ENCODE peak calls at places on chromosomes 4 and X, in ten cellular contexts. One of them, this sample, is unnamed.

GRCh38 chr4:184384810-184385557 is 89.4 kb downstream of the IRF2 start:
- DNase-seq in fibroblast of mammary gland: no peak
- DNase-seq in endothelial cell of umbilical vein: no peak
- DNase-seq in left lung: no peak
- DNase-seq in lower lobe of right lung: no peak
- DNase-seq in AG10803: no peak
- DNase-seq in brain microvascular endothelial cell: no peak
- DNase-seq in BE2C: no peak
- DNase-seq in kidney epithelial cell: no peak
- DNase-seq in sigmoid colon: no peak
- DNase-seq in this sample: no peak

GRCh38 chrX:108270739-108271396 is 167.4 kb downstream of the COL4A6 start:
- DNase-seq in fibroblast of mammary gland: peak; percentile 12
- DNase-seq in endothelial cell of umbilical vein: no peak
- DNase-seq in left lung: no peak
- DNase-seq in lower lobe of right lung: no peak
- DNase-seq in AG10803: peak; percentile 17
- DNase-seq in brain microvascular endothelial cell: no peak
- DNase-seq in BE2C: no peak
- DNase-seq in kidney epithelial cell: peak; percentile 19
- DNase-seq in sigmoid colon: peak; percentile 64
- DNase-seq in this sample: peak; percentile 5

GRCh38 chr4:13933163-13933562 is 305.6 kb upstream of the BOD1L1 start:
- DNase-seq in fibroblast of mammary gland: peak; percentile 59
- DNase-seq in endothelial cell of umbilical vein: no peak
- DNase-seq in left lung: no peak
- DNase-seq in lower lobe of right lung: no peak
- DNase-seq in AG10803: peak; percentile 61
- DNase-seq in brain microvascular endothelial cell: no peak
- DNase-seq in BE2C: no peak
- DNase-seq in kidney epithelial cell: no peak
- DNase-seq in sigmoid colon: no peak
- DNase-seq in this sample: peak; percentile 42

GRCh38 chrX:54447461-54447860 is 7.3 kb downstream of the TSR2 start:
- DNase-seq in fibroblast of mammary gland: peak; percentile 11
- DNase-seq in endothelial cell of umbilical vein: no peak
- DNase-seq in left lung: no peak
- DNase-seq in lower lobe of right lung: no peak
- DNase-seq in AG10803: peak; percentile 9
- DNase-seq in brain microvascular endothelial cell: no peak
- DNase-seq in BE2C: no peak
- DNase-seq in kidney epithelial cell: no peak
- DNase-seq in sigmoid colon: no peak
- DNase-seq in this sample: peak; percentile 16

GRCh38 chr4:182126096-182126495 is 117.1 kb upstream of the TENM3 start:
- DNase-seq in fibroblast of mammary gland: peak; percentile 21
- DNase-seq in endothelial cell of umbilical vein: no peak
- DNase-seq in left lung: no peak
- DNase-seq in lower lobe of right lung: no peak
- DNase-seq in AG10803: no peak
- DNase-seq in brain microvascular endothelial cell: no peak
- DNase-seq in BE2C: no peak
- DNase-seq in kidney epithelial cell: no peak
- DNase-seq in sigmoid colon: no peak
- DNase-seq in this sample: no peak

GRCh38 chr4:2286904-2287593 is 25.1 kb upstream of the MXD4 start:
- DNase-seq in fibroblast of mammary gland: peak; percentile 52
- DNase-seq in endothelial cell of umbilical vein: no peak
- DNase-seq in left lung: peak; percentile 49
- DNase-seq in lower lobe of right lung: no peak
- DNase-seq in AG10803: no peak
- DNase-seq in brain microvascular endothelial cell: no peak
- DNase-seq in BE2C: peak; percentile 11
- DNase-seq in kidney epithelial cell: no peak
- DNase-seq in sigmoid colon: peak; percentile 10
- DNase-seq in this sample: peak; percentile 18

GRCh38 chrX:132092439-132093065 is 35.3 kb downstream of the FRMD7 start:
- DNase-seq in fibroblast of mammary gland: peak; percentile 75
- DNase-seq in endothelial cell of umbilical vein: peak; percentile 68
- DNase-seq in left lung: no peak
- DNase-seq in lower lobe of right lung: peak; percentile 41
- DNase-seq in AG10803: peak; percentile 63
- DNase-seq in brain microvascular endothelial cell: peak; percentile 71
- DNase-seq in BE2C: peak; percentile 51
- DNase-seq in kidney epithelial cell: no peak
- DNase-seq in sigmoid colon: no peak
- DNase-seq in this sample: peak; percentile 80

GRCh38 chrX:113726009-113726408 is 857.9 kb upstream of the HTR2C start:
- DNase-seq in fibroblast of mammary gland: no peak
- DNase-seq in endothelial cell of umbilical vein: no peak
- DNase-seq in left lung: no peak
- DNase-seq in lower lobe of right lung: no peak
- DNase-seq in AG10803: no peak
- DNase-seq in brain microvascular endothelial cell: no peak
- DNase-seq in BE2C: no peak
- DNase-seq in kidney epithelial cell: no peak
- DNase-seq in sigmoid colon: no peak
- DNase-seq in this sample: no peak

GRCh38 chr4:37678624-37679023 is 7.6 kb downstream of the RELL1 start:
- DNase-seq in fibroblast of mammary gland: no peak
- DNase-seq in endothelial cell of umbilical vein: no peak
- DNase-seq in left lung: no peak
- DNase-seq in lower lobe of right lung: no peak
- DNase-seq in AG10803: no peak
- DNase-seq in brain microvascular endothelial cell: peak; percentile 27
- DNase-seq in BE2C: no peak
- DNase-seq in kidney epithelial cell: no peak
- DNase-seq in sigmoid colon: no peak
- DNase-seq in this sample: no peak

GRCh38 chr4:123578276-123579014 is 181.8 kb downstream of the SPRY1 start:
- DNase-seq in fibroblast of mammary gland: no peak
- DNase-seq in endothelial cell of umbilical vein: no peak
- DNase-seq in left lung: no peak
- DNase-seq in lower lobe of right lung: no peak
- DNase-seq in AG10803: peak; percentile 6
- DNase-seq in brain microvascular endothelial cell: no peak
- DNase-seq in BE2C: no peak
- DNase-seq in kidney epithelial cell: no peak
- DNase-seq in sigmoid colon: no peak
- DNase-seq in this sample: no peak

GRCh38 chr4:8268901-8269534 is 536 bp upstream of the HTRA3 start:
- DNase-seq in fibroblast of mammary gland: no peak
- DNase-seq in endothelial cell of umbilical vein: no peak
- DNase-seq in left lung: no peak
- DNase-seq in lower lobe of right lung: no peak
- DNase-seq in AG10803: no peak
- DNase-seq in brain microvascular endothelial cell: no peak
- DNase-seq in BE2C: no peak
- DNase-seq in kidney epithelial cell: no peak
- DNase-seq in sigmoid colon: no peak
- DNase-seq in this sample: no peak

GRCh38 chr4:8270912-8271815 is 1.6 kb downstream of the HTRA3 start:
- DNase-seq in fibroblast of mammary gland: no peak
- DNase-seq in endothelial cell of umbilical vein: no peak
- DNase-seq in left lung: peak; percentile 54
- DNase-seq in lower lobe of right lung: no peak
- DNase-seq in AG10803: no peak
- DNase-seq in brain microvascular endothelial cell: no peak
- DNase-seq in BE2C: no peak
- DNase-seq in kidney epithelial cell: no peak
- DNase-seq in sigmoid colon: peak; percentile 75
- DNase-seq in this sample: no peak

GRCh38 chr4:8271821-8272220 is 2.3 kb downstream of the HTRA3 start:
- DNase-seq in fibroblast of mammary gland: no peak
- DNase-seq in endothelial cell of umbilical vein: no peak
- DNase-seq in left lung: peak; percentile 64
- DNase-seq in lower lobe of right lung: no peak
- DNase-seq in AG10803: no peak
- DNase-seq in brain microvascular endothelial cell: no peak
- DNase-seq in BE2C: no peak
- DNase-seq in kidney epithelial cell: no peak
- DNase-seq in sigmoid colon: peak; percentile 63
- DNase-seq in this sample: no peak

GRCh38 chr4:8269535-8270417 is at the start of gene HTRA3:
- DNase-seq in fibroblast of mammary gland: no peak
- DNase-seq in endothelial cell of umbilical vein: peak; percentile 51
- DNase-seq in left lung: no peak
- DNase-seq in lower lobe of right lung: no peak
- DNase-seq in AG10803: no peak
- DNase-seq in brain microvascular endothelial cell: no peak
- DNase-seq in BE2C: no peak
- DNase-seq in kidney epithelial cell: no peak
- DNase-seq in sigmoid colon: peak; percentile 87
- DNase-seq in this sample: no peak

GRCh38 chr4:8270418-8270771 is 841 bp downstream of the HTRA3 start:
- DNase-seq in fibroblast of mammary gland: no peak
- DNase-seq in endothelial cell of umbilical vein: no peak
- DNase-seq in left lung: no peak
- DNase-seq in lower lobe of right lung: no peak
- DNase-seq in AG10803: no peak
- DNase-seq in brain microvascular endothelial cell: no peak
- DNase-seq in BE2C: no peak
- DNase-seq in kidney epithelial cell: no peak
- DNase-seq in sigmoid colon: no peak
- DNase-seq in this sample: no peak
- H3K4me3 ChIP-seq in fibroblast of mammary gland: no peak overlapping the region
- H3K4me3 ChIP-seq in endothelial cell of umbilical vein: peak overlapping the region; percentile 11
- H3K4me3 ChIP-seq in left lung: peak overlapping the region; percentile 43
- H3K4me3 ChIP-seq in lower lobe of right lung: peak overlapping the region; percentile 52
- H3K4me3 ChIP-seq in AG10803: no peak overlapping the region
- H3K4me3 ChIP-seq in brain microvascular endothelial cell: no peak overlapping the region
- H3K4me3 ChIP-seq in BE2C: no peak overlapping the region
- H3K4me3 ChIP-seq in kidney epithelial cell: no peak overlapping the region
- H3K4me3 ChIP-seq in sigmoid colon: peak overlapping the region; percentile 61
- H3K4me3 ChIP-seq in this sample: peak overlapping the region; percentile 34

DNA sequence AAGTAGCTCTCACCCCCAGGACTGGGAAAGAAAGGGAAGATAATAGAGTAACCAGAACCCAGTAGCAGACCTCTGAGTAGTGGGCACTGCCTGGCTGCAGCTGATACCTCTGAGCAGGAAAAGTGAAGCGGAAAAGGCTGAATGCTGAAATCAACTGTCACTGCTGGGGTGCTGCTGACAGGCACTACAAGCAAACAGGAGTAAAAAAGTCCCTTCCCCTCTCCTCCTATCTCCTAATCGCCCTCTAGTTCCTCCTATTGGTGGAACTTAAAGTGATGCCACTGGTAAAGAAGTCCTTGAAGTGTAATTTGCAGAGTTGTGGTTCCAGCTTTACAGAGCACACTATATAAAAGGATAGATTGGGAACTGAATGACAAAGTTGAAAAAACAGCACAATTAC is 32.8 kb upstream of the GLRB start:
- DNase-seq in fibroblast of mammary gland: peak; percentile 52
- DNase-seq in endothelial cell of umbilical vein: peak; percentile 20
- DNase-seq in left lung: no peak
- DNase-seq in lower lobe of right lung: no peak
- DNase-seq in AG10803: peak; percentile 36
- DNase-seq in brain microvascular endothelial cell: peak; percentile 34
- DNase-seq in BE2C: no peak
- DNase-seq in kidney epithelial cell: no peak
- DNase-seq in sigmoid colon: no peak
- DNase-seq in this sample: peak; percentile 42
- TF ChIP-seq CTCF in fibroblast of mammary gland: peak; percentile 42
- TF ChIP-seq CTCF in endothelial cell of umbilical vein: no peak
- TF ChIP-seq CTCF in left lung: no peak
- TF ChIP-seq CTCF in lower lobe of right lung: no peak
- TF ChIP-seq CTCF in AG10803: peak; percentile 41
- TF ChIP-seq CTCF in brain microvascular endothelial cell: peak; percentile 57
- TF ChIP-seq CTCF in BE2C: no peak
- TF ChIP-seq CTCF in kidney epithelial cell: peak; percentile 48
- TF ChIP-seq CTCF in sigmoid colon: no peak
- TF ChIP-seq CTCF in this sample: peak; percentile 26

DNA sequence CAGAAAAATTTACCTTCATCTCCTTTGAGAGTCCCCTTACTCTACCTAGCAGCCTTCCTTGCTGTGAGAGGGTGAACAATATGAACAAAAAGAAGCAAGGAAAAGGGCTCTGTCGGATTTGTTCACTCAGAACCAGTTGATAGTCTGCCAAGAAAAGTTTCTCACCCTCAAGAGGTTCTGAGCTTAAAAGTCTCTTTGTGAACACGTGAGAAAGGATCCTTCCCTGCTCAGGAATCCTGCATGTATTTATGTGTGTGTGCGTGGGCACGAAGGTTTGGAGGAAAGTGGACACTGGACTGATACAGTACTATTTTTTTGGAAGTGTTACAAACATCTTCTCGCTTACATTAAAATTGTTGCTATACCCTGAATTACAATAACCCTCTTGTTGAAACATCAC is 178.6 kb upstream of the JADE1 start:
- DNase-seq in fibroblast of mammary gland: no peak
- DNase-seq in endothelial cell of umbilical vein: no peak
- DNase-seq in left lung: no peak
- DNase-seq in lower lobe of right lung: no peak
- DNase-seq in AG10803: peak; percentile 21
- DNase-seq in brain microvascular endothelial cell: no peak
- DNase-seq in BE2C: no peak
- DNase-seq in kidney epithelial cell: no peak
- DNase-seq in sigmoid colon: no peak
- DNase-seq in this sample: no peak
- H3K4me3 ChIP-seq in fibroblast of mammary gland: no peak overlapping the region
- H3K4me3 ChIP-seq in endothelial cell of umbilical vein: no peak overlapping the region
- H3K4me3 ChIP-seq in left lung: no peak overlapping the region
- H3K4me3 ChIP-seq in lower lobe of right lung: no peak overlapping the region
- H3K4me3 ChIP-seq in AG10803: no peak overlapping the region
- H3K4me3 ChIP-seq in brain microvascular endothelial cell: no peak overlapping the region
- H3K4me3 ChIP-seq in BE2C: no peak overlapping the region
- H3K4me3 ChIP-seq in kidney epithelial cell: no peak overlapping the region
- H3K4me3 ChIP-seq in sigmoid colon: no peak overlapping the region
- H3K4me3 ChIP-seq in this sample: no peak overlapping the region

DNA sequence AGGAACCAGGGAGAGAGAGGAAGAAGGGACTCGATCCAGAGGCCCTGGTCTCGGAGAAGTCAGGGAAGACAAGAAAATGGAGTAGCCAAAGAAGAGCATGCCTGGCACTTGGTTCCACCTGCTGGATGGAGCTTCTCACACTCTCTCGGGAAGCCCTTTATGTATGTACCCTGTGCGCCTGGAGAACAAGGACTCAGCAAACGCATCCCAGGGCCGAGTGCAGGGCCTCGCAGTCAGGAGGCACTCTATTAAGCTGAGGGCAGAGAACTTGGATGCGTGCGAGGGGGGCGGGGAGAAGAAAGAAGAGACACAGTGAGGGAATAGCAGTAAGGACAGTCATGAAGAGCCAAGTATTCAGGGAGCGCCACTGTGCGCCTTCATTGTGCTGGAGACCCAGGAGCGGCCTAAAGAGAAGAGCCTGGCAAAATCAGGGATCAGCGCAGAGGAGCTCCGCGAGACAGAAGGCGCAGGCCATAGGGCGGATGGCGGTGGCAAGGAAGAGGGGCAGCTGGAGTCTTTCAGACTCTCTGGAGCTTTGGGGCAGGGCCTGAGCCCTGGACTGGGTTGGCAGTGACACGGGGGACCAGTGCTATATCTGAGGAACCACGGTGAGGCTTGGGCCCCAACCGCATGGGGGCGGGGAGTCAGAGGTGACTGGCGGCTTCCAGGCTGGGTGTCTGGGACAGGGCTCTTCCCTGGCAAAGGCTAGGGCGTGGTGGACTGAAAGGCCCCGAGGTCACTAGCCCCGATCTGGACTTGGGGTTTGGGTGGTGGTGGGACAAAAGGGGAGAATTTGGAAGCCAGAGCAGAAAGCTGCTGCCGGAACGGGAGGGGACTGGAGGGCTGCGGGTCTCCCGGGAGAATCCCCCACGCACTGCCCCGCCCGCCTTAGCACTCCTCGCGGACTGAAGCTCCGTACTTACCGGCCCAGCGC is 1.9 kb upstream of the SEPTIN6 start:
- DNase-seq in fibroblast of mammary gland: no peak
- DNase-seq in endothelial cell of umbilical vein: no peak
- DNase-seq in left lung: no peak
- DNase-seq in lower lobe of right lung: no peak
- DNase-seq in AG10803: no peak
- DNase-seq in brain microvascular endothelial cell: no peak
- DNase-seq in BE2C: no peak
- DNase-seq in kidney epithelial cell: no peak
- DNase-seq in sigmoid colon: peak; percentile 70
- DNase-seq in this sample: no peak
- TF ChIP-seq CTCF in fibroblast of mammary gland: no peak
- TF ChIP-seq CTCF in endothelial cell of umbilical vein: no peak
- TF ChIP-seq CTCF in left lung: no peak
- TF ChIP-seq CTCF in lower lobe of right lung: no peak
- TF ChIP-seq CTCF in AG10803: no peak
- TF ChIP-seq CTCF in brain microvascular endothelial cell: peak; percentile 13
- TF ChIP-seq CTCF in BE2C: peak; percentile 4
- TF ChIP-seq CTCF in kidney epithelial cell: no peak
- TF ChIP-seq CTCF in sigmoid colon: peak; percentile 14
- TF ChIP-seq CTCF in this sample: no peak